ENCODE peak calls at places on chromosomes 1 and 21, in four cellular contexts. One of them, this sample, is unnamed.

GRCh38 chr1:169108897-169109560 is 2.5 kb downstream of the ATP1B1 start:
- DNase-seq in mesenchymal stem cell: peak; percentile 88
- DNase-seq in neuronal stem cell: no peak
- DNase-seq in H1: no peak
- DNase-seq in this sample: no peak

GRCh38 chr1:226624526-226624925 is 76.0 kb downstream of the STUM start:
- DNase-seq in neuronal stem cell: no peak
- DNase-seq in mesenchymal stem cell: no peak
- DNase-seq in H1: no peak
- DNase-seq in this sample: no peak

GRCh38 chr1:170545476-170545875 is 13.5 kb downstream of the GORAB start:
- DNase-seq in H1: no peak
- DNase-seq in neuronal stem cell: no peak
- DNase-seq in mesenchymal stem cell: peak; percentile 89
- DNase-seq in this sample: no peak

GRCh38 chr1:22500476-22500875 is 48.8 kb downstream of the ZBTB40 start:
- DNase-seq in H1: no peak
- DNase-seq in mesenchymal stem cell: peak; percentile 82
- DNase-seq in neuronal stem cell: no peak
- DNase-seq in this sample: no peak

GRCh38 chr1:37717631-37718030 is 25.3 kb downstream of the CDCA8 start:
- DNase-seq in neuronal stem cell: no peak
- DNase-seq in mesenchymal stem cell: no peak
- DNase-seq in H1: no peak
- DNase-seq in this sample: no peak

GRCh38 chr1:7680791-7681165 is 90.3 kb upstream of the VAMP3 start:
- DNase-seq in mesenchymal stem cell: no peak
- DNase-seq in H1: peak; percentile 58
- DNase-seq in neuronal stem cell: no peak
- DNase-seq in this sample: peak; percentile 45

GRCh38 chr1:61472876-61473275 is 252.1 kb downstream of the TM2D1 start:
- DNase-seq in mesenchymal stem cell: no peak
- DNase-seq in neuronal stem cell: no peak
- DNase-seq in H1: no peak
- DNase-seq in this sample: no peak

GRCh38 chr1:80212958-80213357 is 1206.4 kb upstream of the ADGRL4 start:
- DNase-seq in H1: no peak
- DNase-seq in neuronal stem cell: no peak
- DNase-seq in mesenchymal stem cell: no peak
- DNase-seq in this sample: no peak

GRCh38 chr1:212667223-212668139 is 32.2 kb downstream of the BATF3 start:
- DNase-seq in H1: peak; percentile 38
- DNase-seq in neuronal stem cell: no peak
- DNase-seq in mesenchymal stem cell: peak; percentile 100
- DNase-seq in this sample: peak; percentile 32

GRCh38 chr1:95308276-95308675 is 74.3 kb downstream of the RWDD3 start:
- DNase-seq in neuronal stem cell: no peak
- DNase-seq in mesenchymal stem cell: no peak
- DNase-seq in H1: no peak
- DNase-seq in this sample: no peak
- H2BK5ac ChIP-seq in neuronal stem cell: no peak overlapping the region
- H2BK5ac ChIP-seq in mesenchymal stem cell: no peak overlapping the region
- H2BK5ac ChIP-seq in H1: peak overlapping the region; percentile 38
- H2BK5ac ChIP-seq in this sample: no peak overlapping the region

DNA sequence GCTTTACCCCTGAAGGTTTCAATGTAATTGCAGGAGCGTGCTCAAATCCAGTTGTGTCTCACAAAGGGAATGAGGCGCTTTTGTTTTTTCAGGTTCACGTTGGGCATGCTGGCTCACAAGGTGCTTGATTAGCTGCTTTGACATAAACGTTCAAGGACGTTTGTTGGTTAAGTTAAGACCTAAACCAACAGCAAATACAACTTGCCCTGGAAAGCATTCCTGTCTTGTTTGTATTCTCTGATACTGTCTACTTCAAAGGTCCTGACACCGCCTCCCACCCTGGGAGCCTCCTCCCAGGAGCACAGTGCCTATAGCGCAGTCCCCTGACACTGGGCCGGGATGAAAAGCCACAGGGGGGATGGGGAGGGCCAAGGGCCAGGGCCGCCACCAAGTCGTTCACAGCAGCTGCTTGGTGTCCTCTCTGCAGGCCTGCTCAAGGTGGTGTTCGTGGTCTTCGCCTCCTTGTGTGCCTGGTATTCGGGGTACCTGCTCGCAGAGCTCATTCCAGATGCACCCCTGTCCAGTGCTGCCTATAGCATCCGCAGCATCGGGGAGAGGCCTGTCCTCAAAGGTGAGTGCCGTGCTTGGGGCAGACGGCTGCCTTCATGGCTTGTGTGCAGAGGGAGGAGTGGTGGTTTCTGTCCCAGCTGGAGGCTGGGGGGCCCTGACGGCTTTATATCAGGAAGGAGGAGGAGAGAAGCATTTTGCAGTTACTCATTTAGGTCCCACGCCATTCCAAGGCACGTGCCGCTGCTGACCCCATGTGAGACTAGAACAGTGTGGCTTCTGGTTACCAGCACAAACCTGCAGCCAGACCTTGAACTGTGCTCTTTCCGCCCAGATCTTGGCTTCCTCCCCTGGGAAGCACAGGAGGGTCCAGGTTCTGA is 6.1 kb downstream of the FAM3B start:
- DNase-seq in neuronal stem cell: no peak
- DNase-seq in H1: no peak
- DNase-seq in mesenchymal stem cell: no peak
- DNase-seq in this sample: no peak
- H2BK120ac ChIP-seq in neuronal stem cell: no peak overlapping the region
- H2BK120ac ChIP-seq in H1: no peak overlapping the region
- H2BK120ac ChIP-seq in mesenchymal stem cell: no peak overlapping the region
- H2BK120ac ChIP-seq in this sample: no peak overlapping the region

GRCh38 chr1:109896681-109897080 is 14.0 kb upstream of the CSF1 start:
- DNase-seq in H1: no peak
- DNase-seq in neuronal stem cell: no peak
- DNase-seq in mesenchymal stem cell: no peak
- DNase-seq in this sample: no peak
- H2BK12ac ChIP-seq in H1: no peak overlapping the region
- H2BK12ac ChIP-seq in neuronal stem cell: no peak overlapping the region
- H2BK12ac ChIP-seq in mesenchymal stem cell: peak overlapping the region; percentile 100
- H2BK12ac ChIP-seq in this sample: no peak overlapping the region

GRCh38 chr1:110384581-110385321 is 6.1 kb downstream of the SLC16A4 start:
- DNase-seq in neuronal stem cell: no peak
- DNase-seq in H1: no peak
- DNase-seq in mesenchymal stem cell: no peak
- DNase-seq in this sample: no peak

GRCh38 chr1:110383311-110383990 is 7.4 kb downstream of the SLC16A4 start:
- DNase-seq in neuronal stem cell: no peak
- DNase-seq in H1: no peak
- DNase-seq in mesenchymal stem cell: no peak
- DNase-seq in this sample: no peak

GRCh38 chr1:110387048-110387748 is 3.6 kb downstream of the SLC16A4 start:
- DNase-seq in mesenchymal stem cell: no peak
- DNase-seq in neuronal stem cell: no peak
- DNase-seq in H1: no peak
- DNase-seq in this sample: no peak

GRCh38 chr1:110380667-110381283 is 10.1 kb downstream of the SLC16A4 start:
- DNase-seq in H1: no peak
- DNase-seq in neuronal stem cell: no peak
- DNase-seq in mesenchymal stem cell: peak; percentile 88
- DNase-seq in this sample: no peak

DNA sequence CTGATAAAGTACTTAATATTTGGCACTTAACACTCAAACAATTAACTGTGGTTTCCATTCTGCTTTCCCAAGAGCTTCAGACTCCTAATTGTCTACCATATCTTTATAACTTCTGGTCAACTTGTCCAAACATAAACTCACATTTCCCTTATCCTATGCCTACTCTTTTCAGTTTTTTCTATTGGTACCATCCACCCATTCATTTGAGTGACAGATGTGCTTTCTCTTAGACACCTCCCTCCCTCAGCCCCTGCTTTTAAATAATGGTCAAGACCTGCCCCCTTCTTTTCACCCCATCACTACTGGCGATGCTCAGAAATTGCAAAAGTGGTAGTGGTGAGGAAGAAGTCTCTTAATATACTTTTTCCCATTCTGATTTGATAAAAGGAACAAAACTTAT is 5.5 kb downstream of the SLC16A4 start:
- DNase-seq in H1: no peak
- DNase-seq in neuronal stem cell: no peak
- DNase-seq in mesenchymal stem cell: no peak
- DNase-seq in this sample: no peak
- H2BK5ac ChIP-seq in H1: no peak overlapping the region
- H2BK5ac ChIP-seq in neuronal stem cell: no peak overlapping the region
- H2BK5ac ChIP-seq in mesenchymal stem cell: no peak overlapping the region
- H2BK5ac ChIP-seq in this sample: no peak overlapping the region

DNA sequence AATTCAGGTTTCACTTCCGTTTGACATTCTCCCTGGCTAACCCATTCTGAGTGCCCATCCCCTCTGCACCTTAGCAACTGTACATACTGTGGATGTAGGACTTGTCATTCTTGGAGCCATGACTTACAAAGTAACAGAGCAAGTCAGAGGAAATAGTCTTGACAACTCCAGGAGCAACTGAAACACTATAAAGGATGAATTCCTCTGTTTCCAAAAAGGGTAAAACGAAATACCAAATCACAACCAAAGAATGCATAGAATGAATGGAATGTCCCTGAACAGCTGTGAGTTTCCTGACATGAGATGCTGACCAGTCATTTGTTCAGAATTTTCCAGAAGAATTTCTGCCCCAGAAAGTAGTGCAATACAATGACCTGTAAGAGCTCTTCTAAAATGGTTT is 66.6 kb downstream of the KCNJ6 start:
- DNase-seq in mesenchymal stem cell: peak; percentile 46
- DNase-seq in neuronal stem cell: no peak
- DNase-seq in H1: no peak
- DNase-seq in this sample: no peak
- H2BK120ac ChIP-seq in mesenchymal stem cell: no peak overlapping the region
- H2BK120ac ChIP-seq in neuronal stem cell: no peak overlapping the region
- H2BK120ac ChIP-seq in H1: no peak overlapping the region
- H2BK120ac ChIP-seq in this sample: no peak overlapping the region

DNA sequence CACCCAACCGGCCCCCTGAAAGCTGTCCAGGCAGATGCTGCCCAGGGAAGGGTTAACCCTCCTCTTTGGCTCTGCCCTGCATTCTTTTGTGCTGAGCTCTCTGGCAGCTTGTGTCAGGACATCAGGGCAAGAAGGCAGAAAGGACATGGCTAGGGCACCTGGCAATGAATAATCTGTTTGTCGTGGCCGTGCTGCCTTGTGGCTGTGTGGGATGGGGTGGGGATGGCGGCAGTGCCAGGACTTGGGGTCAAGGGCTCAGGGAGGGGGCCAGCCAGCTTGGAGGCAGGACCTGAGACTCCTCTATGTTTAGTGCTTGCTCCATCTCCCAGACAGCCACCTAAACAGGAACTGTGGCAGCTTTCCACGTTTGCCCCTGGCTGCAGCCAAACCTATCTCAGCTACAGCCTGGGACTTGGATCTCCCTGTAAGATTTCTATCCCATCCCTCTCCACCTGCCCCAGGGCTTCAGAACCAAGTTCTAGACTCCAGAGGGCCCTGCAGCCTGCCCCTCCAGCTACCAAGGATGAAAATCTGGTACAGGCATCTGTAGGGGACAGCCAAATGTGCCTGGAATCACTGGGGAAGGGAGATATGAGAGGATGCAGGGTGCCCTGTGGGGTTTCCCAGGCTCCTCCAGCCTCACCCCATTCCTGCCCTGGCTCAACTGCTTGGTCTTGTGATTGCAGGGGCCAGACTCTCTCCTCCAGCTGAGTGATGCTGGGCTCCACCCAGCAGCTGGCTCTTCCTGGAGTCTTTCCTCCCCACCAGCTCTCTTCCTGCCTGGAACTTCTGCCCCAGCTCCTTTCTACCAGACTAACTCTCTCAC is 9.6 kb upstream of the GPR37L1 start:
- DNase-seq in mesenchymal stem cell: peak; percentile 23
- DNase-seq in H1: no peak
- DNase-seq in neuronal stem cell: no peak
- DNase-seq in this sample: no peak
- H2BK12ac ChIP-seq in mesenchymal stem cell: no peak overlapping the region
- H2BK12ac ChIP-seq in H1: peak overlapping the region; percentile 68
- H2BK12ac ChIP-seq in neuronal stem cell: no peak overlapping the region
- H2BK12ac ChIP-seq in this sample: no peak overlapping the region

This sample was measured in H9.